ENCODE peak calls at places on chromosomes 11 and 22, in four cellular contexts. D is A549, F is HepG2, Y is GM12878. M is an unnamed sample.

GRCh38 chr22:46053563-46054090 is 76.7 kb upstream of the WNT7B start:
- DNase-seq in D (no peak), F (no peak), Y (no peak), M (peak; percentile 64)

GRCh38 chr11:45104790-45105084 is 41.7 kb upstream of the PRDM11 start:
- DNase-seq in D (no peak), F (no peak), Y (no peak), M (no peak)

GRCh38 chr11:47243454-47243853 is 5.2 kb downstream of the ACP2 start:
- DNase-seq in D (peak; percentile 76), F (peak; percentile 59), Y (no peak), M (no peak)

GRCh38 chr11:129279326-129280026 is 87.4 kb upstream of the ARHGAP32 start:
- DNase-seq in D (peak; percentile 68), F (peak; percentile 67), Y (no peak), M (peak; percentile 70)

GRCh38 chr22:50734343-50734771 is 3.6 kb upstream of the ACR start:
- DNase-seq in D (no peak), F (no peak), Y (no peak), M (no peak)

GRCh38 chr11:116935089-116935488 is 97.7 kb upstream of the APOA1 start:
- DNase-seq in D (no peak), F (no peak), Y (no peak), M (no peak)

GRCh38 chr11:129117595-129118350 is 74.4 kb downstream of the ARHGAP32 start:
- DNase-seq in D (peak; percentile 74), F (peak; percentile 64), Y (no peak), M (peak; percentile 77)

GRCh38 chr11:75428301-75428724 is 4.7 kb downstream of the KLHL35 start:
- DNase-seq in D (no peak), F (peak; percentile 85), Y (no peak), M (peak; percentile 96)

GRCh38 chr11:2256293-2256913 is 14.0 kb downstream of the ASCL2 start:
- DNase-seq in D (no peak), F (no peak), Y (no peak), M (no peak)

GRCh38 chr22:46075764-46076531 is 74.4 kb upstream of the PPARA start:
- DNase-seq in D (no peak), F (no peak), Y (no peak), M (no peak)

GRCh38 chr22:36467042-36467810 is 14.2 kb downstream of the TXN2 start:
- DNase-seq in D (no peak), F (no peak), Y (no peak), M (no peak)

GRCh38 chr11:35171226-35171625 is 32.3 kb downstream of the CD44 start:
- DNase-seq in D (no peak), F (no peak), Y (no peak), M (no peak)

GRCh38 chr11:19715373-19715772 is 2.7 kb downstream of the NAV2 start:
- DNase-seq in D (peak; percentile 70), F (no peak), Y (no peak), M (peak; percentile 95)

GRCh38 chr11:3002871-3003270 is 10.7 kb upstream of the NAP1L4 start:
- DNase-seq in D (no peak), F (no peak), Y (no peak), M (no peak)

GRCh38 chr11:88103337-88104206 is 71.7 kb downstream of the RAB38 start:
- DNase-seq in D (peak; percentile 95), F (peak; percentile 52), Y (peak; percentile 53), M (peak; percentile 49)

GRCh38 chr22:30290679-30291333 is 1.5 kb upstream of the CASTOR1 start:
- DNase-seq in D (no peak), F (peak; percentile 63), Y (no peak), M (peak; percentile 95)

GRCh38 chr11:61532136-61533038 is 23.8 kb downstream of the LRRC10B start:
- DNase-seq in D (peak; percentile 49), F (peak; percentile 34), Y (no peak), M (peak; percentile 25)

GRCh38 chr11:79192836-79193235 is 248.0 kb downstream of the TENM4 start:
- DNase-seq in D (no peak), F (no peak), Y (no peak), M (no peak)

GRCh38 chr11:16365456-16366355 is 9.4 kb upstream of the SOX6 start:
- DNase-seq in D (no peak), F (no peak), Y (no peak), M (no peak)

GRCh38 chr11:23569134-23569533 is 708.9 kb upstream of the CCDC179 start:
- DNase-seq in D (no peak), F (no peak), Y (no peak), M (no peak)

GRCh38 chr22:46798041-46798365 is 35.6 kb downstream of the TBC1D22A start:
- DNase-seq in D (no peak), F (no peak), Y (no peak), M (no peak)

GRCh38 chr11:10233581-10233980 is 60.4 kb downstream of the SBF2 start:
- DNase-seq in D (no peak), F (no peak), Y (no peak), M (peak; percentile 44)

GRCh38 chr22:23691748-23692423 is 1.1 kb downstream of the RGL4 start:
- DNase-seq in D (no peak), F (no peak), Y (no peak), M (no peak)

GRCh38 chr11:17506314-17506713 is 29.7 kb upstream of the ABCC8 start:
- DNase-seq in D (no peak), F (no peak), Y (no peak), M (no peak)

GRCh38 chr11:25755918-25756584 is 575.9 kb upstream of the ANO3 start:
- DNase-seq in D (no peak), F (no peak), Y (no peak), M (no peak)

GRCh38 chr11:118928870-118929495 is 3.3 kb upstream of the BCL9L start:
- DNase-seq in D (peak; percentile 64), F (peak; percentile 36), Y (no peak), M (peak; percentile 79)

GRCh38 chr11:119320593-119321524 is 3.9 kb upstream of the MCAM start:
- DNase-seq in D (peak; percentile 22), F (no peak), Y (no peak), M (peak; percentile 73)

GRCh38 chr22:46628756-46629155 is 8.6 kb downstream of the GRAMD4 start:
- DNase-seq in D (no peak), F (no peak), Y (no peak), M (no peak)

GRCh38 chr11:96303067-96303466 is 39.9 kb downstream of the MAML2 start:
- DNase-seq in D (peak; percentile 29), F (no peak), Y (no peak), M (peak; percentile 88)

GRCh38 chr11:35066783-35067476 is 72.0 kb upstream of the CD44 start:
- DNase-seq in D (no peak), F (no peak), Y (no peak), M (no peak)

GRCh38 chr11:61472282-61472681 is 36.3 kb upstream of the LRRC10B start:
- DNase-seq in D (no peak), F (no peak), Y (no peak), M (no peak)

GRCh38 chr22:38033522-38034277 is 23.5 kb upstream of the PICK1 start:
- DNase-seq in D (no peak), F (no peak), Y (no peak), M (no peak)

GRCh38 chr11:62353841-62354240 is 16.6 kb downstream of the ASRGL1 start:
- DNase-seq in D (no peak), F (no peak), Y (no peak), M (no peak)

GRCh38 chr11:656426-656825 is 19.4 kb downstream of the DRD4 start:
- DNase-seq in D (no peak), F (no peak), Y (no peak), M (no peak)
- TF ChIP-seq MYC in D (no peak), F (no peak), Y (no peak), M (no peak)

GRCh38 chr22:43792905-43793304 is 19.2 kb downstream of the EFCAB6 start:
- DNase-seq in D (no peak), F (no peak), Y (no peak), M (no peak)

GRCh38 chr22:43783777-43784176 is 28.3 kb downstream of the EFCAB6 start:
- DNase-seq in D (peak; percentile 5), F (peak; percentile 8), Y (no peak), M (no peak)

GRCh38 chr22:43795320-43795719 is 16.8 kb downstream of the EFCAB6 start:
- DNase-seq in D (no peak), F (no peak), Y (no peak), M (no peak)

GRCh38 chr22:43789452-43789851 is 22.7 kb downstream of the EFCAB6 start:
- DNase-seq in D (peak; percentile 63), F (no peak), Y (no peak), M (no peak)
- TF ChIP-seq MYC in D (no peak), F (no peak), Y (no peak), M (no peak)

GRCh38 chr11:65366340-65366773 is 11.8 kb downstream of the TIGD3 start:
- DNase-seq in D (peak; percentile 88), F (peak; percentile 84), Y (no peak), M (peak; percentile 78)
- TF ChIP-seq MYC in D (no peak), F (no peak), Y (no peak), M (no peak)

GRCh38 chr22:26273011-26273675 is 103.9 kb downstream of the SEZ6L start:
- DNase-seq in D (no peak), F (no peak), Y (no peak), M (no peak)
- TF ChIP-seq MYC in D (no peak), F (no peak), Y (no peak), M (no peak)

GRCh38 chr11:122155765-122156527 is 39.9 kb upstream of the BLID start:
- DNase-seq in D (peak; percentile 26), F (no peak), Y (no peak), M (no peak)
- TF ChIP-seq MYC in D (no peak), F (no peak), Y (no peak), M (no peak)

GRCh38 chr22:42990131-42990838 is 24.7 kb downstream of the PACSIN2 start:
- DNase-seq in D (peak; percentile 86), F (peak; percentile 45), Y (no peak), M (peak; percentile 56)
- TF ChIP-seq MYC in D (no peak), F (no peak), Y (no peak), M (no peak)

DNA sequence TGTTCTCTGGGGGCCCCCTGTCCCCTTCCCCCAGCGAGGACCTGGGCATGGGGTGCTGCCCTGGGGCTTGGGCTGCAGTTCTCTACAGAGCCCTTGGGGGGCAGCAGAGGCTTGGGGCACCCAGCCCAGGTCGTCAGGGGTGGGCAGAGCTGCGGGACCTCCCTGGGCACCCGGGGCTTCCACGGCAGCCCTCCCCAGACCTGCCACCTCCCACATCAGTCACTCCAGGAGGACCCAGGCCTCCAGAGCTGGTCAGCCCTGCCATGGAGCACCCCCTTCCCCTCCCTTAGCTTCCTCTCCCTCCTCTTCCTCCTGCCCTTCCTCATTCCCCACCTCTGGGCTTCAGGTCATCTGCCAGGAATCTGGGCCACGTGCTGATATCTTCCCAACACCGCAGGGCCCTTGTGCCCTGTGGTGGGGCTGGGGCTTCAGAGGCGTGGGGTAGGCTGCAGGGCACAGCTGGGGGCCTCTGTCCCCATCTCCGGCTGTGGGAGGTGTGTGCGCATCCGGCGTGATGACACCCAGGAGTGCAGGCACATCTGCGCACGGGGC is 5.8 kb downstream of the TSPAN4 start:
- DNase-seq in D (no peak), F (no peak), Y (no peak), M (peak; percentile 32)
- TF ChIP-seq MYC in D (no peak), F (no peak), Y (no peak), M (no peak)

DNA sequence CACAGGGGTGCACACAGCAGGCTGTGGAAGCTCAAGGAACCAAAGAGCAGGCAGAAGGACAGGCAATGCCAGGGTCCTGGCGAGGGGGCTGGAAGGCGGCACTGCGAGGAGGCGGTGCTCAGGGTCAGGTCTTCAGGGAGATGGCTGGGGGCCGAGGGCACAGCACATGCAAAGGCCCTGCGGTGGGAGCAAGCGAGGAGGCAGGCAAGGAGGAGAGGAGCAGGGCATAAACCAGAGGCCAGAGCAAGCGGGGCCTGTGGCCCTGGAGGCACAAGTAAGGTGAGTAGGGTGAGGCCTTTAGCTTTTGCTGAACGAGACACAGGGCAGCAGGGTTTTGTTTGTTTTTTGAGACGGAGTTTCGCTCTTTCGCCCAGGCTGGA is 126.9 kb downstream of the ARHGAP8 start:
- DNase-seq in D (no peak), F (no peak), Y (no peak), M (no peak)
- TF ChIP-seq MYC in D (no peak), F (no peak), Y (no peak), M (no peak)